ENCODE peak calls at places on chromosomes 7 and 10, in five cellular contexts. One of them, this sample, is unnamed.

GRCh38 chr7:112307506-112307905 is 101.0 kb downstream of the ZNF277 start:
- DNase-seq in mesothelial cell of epicardium: no peak
- DNase-seq in heart left ventricle: no peak
- DNase-seq in astrocyte of the cerebellum: no peak
- DNase-seq in BE2C: no peak
- DNase-seq in this sample: no peak

GRCh38 chr10:10845826-10846225 is 171.8 kb upstream of the CELF2 start:
- DNase-seq in astrocyte of the cerebellum: no peak
- DNase-seq in BE2C: no peak
- DNase-seq in mesothelial cell of epicardium: no peak
- DNase-seq in heart left ventricle: no peak
- DNase-seq in this sample: no peak

GRCh38 chr10:90862908-90863514 is 5.2 kb upstream of the HTR7 start:
- DNase-seq in astrocyte of the cerebellum: no peak
- DNase-seq in heart left ventricle: no peak
- DNase-seq in BE2C: peak; percentile 21
- DNase-seq in mesothelial cell of epicardium: no peak
- DNase-seq in this sample: no peak

GRCh38 chr7:142328551-142328950 is 70.7 kb upstream of the PRSS58 start:
- DNase-seq in mesothelial cell of epicardium: no peak
- DNase-seq in heart left ventricle: no peak
- DNase-seq in BE2C: no peak
- DNase-seq in astrocyte of the cerebellum: no peak
- DNase-seq in this sample: no peak

GRCh38 chr7:18547509-18548187 is 52.1 kb downstream of the HDAC9 start:
- DNase-seq in astrocyte of the cerebellum: no peak
- DNase-seq in heart left ventricle: no peak
- DNase-seq in BE2C: no peak
- DNase-seq in mesothelial cell of epicardium: no peak
- DNase-seq in this sample: no peak

GRCh38 chr10:110077436-110078120 is 69.8 kb downstream of the ADD3 start:
- DNase-seq in BE2C: no peak
- DNase-seq in heart left ventricle: no peak
- DNase-seq in astrocyte of the cerebellum: no peak
- DNase-seq in mesothelial cell of epicardium: no peak
- DNase-seq in this sample: no peak

GRCh38 chr7:150356265-150356897 is 12.2 kb upstream of the REPIN1 start:
- DNase-seq in heart left ventricle: no peak
- DNase-seq in astrocyte of the cerebellum: no peak
- DNase-seq in BE2C: no peak
- DNase-seq in mesothelial cell of epicardium: no peak
- DNase-seq in this sample: no peak

GRCh38 chr7:1967512-1968396 is 265.0 kb downstream of the MAD1L1 start:
- DNase-seq in mesothelial cell of epicardium: no peak
- DNase-seq in BE2C: peak; percentile 3
- DNase-seq in heart left ventricle: peak; percentile 19
- DNase-seq in astrocyte of the cerebellum: no peak
- DNase-seq in this sample: no peak

GRCh38 chr10:102631525-102632393 is 12.5 kb upstream of the TRIM8 start:
- DNase-seq in BE2C: no peak
- DNase-seq in mesothelial cell of epicardium: no peak
- DNase-seq in heart left ventricle: peak; percentile 20
- DNase-seq in astrocyte of the cerebellum: no peak
- DNase-seq in this sample: no peak

GRCh38 chr7:84231157-84231556 is 36.6 kb upstream of the SEMA3A start:
- DNase-seq in heart left ventricle: no peak
- DNase-seq in mesothelial cell of epicardium: no peak
- DNase-seq in astrocyte of the cerebellum: no peak
- DNase-seq in BE2C: no peak
- DNase-seq in this sample: no peak

GRCh38 chr10:91907033-91907594 is 2.2 kb downstream of the FGFBP3 start:
- DNase-seq in heart left ventricle: no peak
- DNase-seq in BE2C: no peak
- DNase-seq in astrocyte of the cerebellum: no peak
- DNase-seq in mesothelial cell of epicardium: no peak
- DNase-seq in this sample: no peak

GRCh38 chr10:644943-645334 is 44.5 kb downstream of the DIP2C start:
- DNase-seq in BE2C: no peak
- DNase-seq in heart left ventricle: no peak
- DNase-seq in mesothelial cell of epicardium: no peak
- DNase-seq in astrocyte of the cerebellum: no peak
- DNase-seq in this sample: no peak

GRCh38 chr10:33120700-33121099 is 162.7 kb upstream of the ITGB1 start:
- DNase-seq in BE2C: no peak
- DNase-seq in mesothelial cell of epicardium: no peak
- DNase-seq in heart left ventricle: no peak
- DNase-seq in astrocyte of the cerebellum: no peak
- DNase-seq in this sample: no peak

GRCh38 chr7:24836084-24836483 is 78.8 kb upstream of the GSDME start:
- DNase-seq in heart left ventricle: no peak
- DNase-seq in mesothelial cell of epicardium: no peak
- DNase-seq in BE2C: no peak
- DNase-seq in astrocyte of the cerebellum: no peak
- DNase-seq in this sample: no peak

GRCh38 chr10:106577266-106577665 is 587.2 kb downstream of the SORCS1 start:
- DNase-seq in heart left ventricle: no peak
- DNase-seq in astrocyte of the cerebellum: no peak
- DNase-seq in BE2C: no peak
- DNase-seq in mesothelial cell of epicardium: no peak
- DNase-seq in this sample: no peak

GRCh38 chr7:131203291-131203976 is 124.2 kb upstream of the MKLN1 start:
- DNase-seq in astrocyte of the cerebellum: no peak
- DNase-seq in heart left ventricle: peak; percentile 36
- DNase-seq in mesothelial cell of epicardium: no peak
- DNase-seq in BE2C: no peak
- DNase-seq in this sample: no peak

GRCh38 chr7:154676422-154677073 is 326.4 kb downstream of the PAXIP1 start:
- DNase-seq in BE2C: no peak
- DNase-seq in astrocyte of the cerebellum: no peak
- DNase-seq in mesothelial cell of epicardium: no peak
- DNase-seq in heart left ventricle: no peak
- DNase-seq in this sample: no peak

GRCh38 chr10:69318997-69319727 is 40.9 kb downstream of the HK1 start:
- DNase-seq in BE2C: peak; percentile 46
- DNase-seq in mesothelial cell of epicardium: peak; percentile 72
- DNase-seq in heart left ventricle: peak; percentile 88
- DNase-seq in astrocyte of the cerebellum: no peak
- DNase-seq in this sample: no peak

GRCh38 chr7:129615018-129615417 is 3.5 kb downstream of the NRF1 start:
- DNase-seq in astrocyte of the cerebellum: no peak
- DNase-seq in BE2C: no peak
- DNase-seq in mesothelial cell of epicardium: no peak
- DNase-seq in heart left ventricle: no peak
- DNase-seq in this sample: no peak

GRCh38 chr7:73978681-73979563 is 49.1 kb upstream of the ELN start:
- DNase-seq in astrocyte of the cerebellum: no peak
- DNase-seq in BE2C: peak; percentile 62
- DNase-seq in heart left ventricle: peak; percentile 48
- DNase-seq in mesothelial cell of epicardium: no peak
- DNase-seq in this sample: no peak

GRCh38 chr10:8158439-8159071 is 104.1 kb downstream of the GATA3 start:
- DNase-seq in astrocyte of the cerebellum: no peak
- DNase-seq in BE2C: peak; percentile 33
- DNase-seq in heart left ventricle: no peak
- DNase-seq in mesothelial cell of epicardium: no peak
- DNase-seq in this sample: no peak

GRCh38 chr10:14837003-14837755 is 658 bp downstream of the CDNF start:
- DNase-seq in BE2C: no peak
- DNase-seq in heart left ventricle: no peak
- DNase-seq in astrocyte of the cerebellum: peak; percentile 19
- DNase-seq in mesothelial cell of epicardium: no peak
- DNase-seq in this sample: no peak

GRCh38 chr7:40571796-40572195 is 437.0 kb downstream of the SUGCT start:
- DNase-seq in astrocyte of the cerebellum: peak; percentile 64
- DNase-seq in heart left ventricle: no peak
- DNase-seq in mesothelial cell of epicardium: no peak
- DNase-seq in BE2C: no peak
- DNase-seq in this sample: no peak

GRCh38 chr10:118522791-118523498 is 72.5 kb downstream of the PRLHR start:
- DNase-seq in astrocyte of the cerebellum: peak; percentile 38
- DNase-seq in BE2C: no peak
- DNase-seq in heart left ventricle: no peak
- DNase-seq in mesothelial cell of epicardium: no peak
- DNase-seq in this sample: no peak

GRCh38 chr10:97175586-97175985 is 10.2 kb downstream of the SLIT1 start:
- DNase-seq in BE2C: no peak
- DNase-seq in heart left ventricle: no peak
- DNase-seq in mesothelial cell of epicardium: no peak
- DNase-seq in astrocyte of the cerebellum: no peak
- DNase-seq in this sample: no peak

GRCh38 chr7:1897076-1897860 is 227.2 kb downstream of the ELFN1 start:
- DNase-seq in mesothelial cell of epicardium: no peak
- DNase-seq in BE2C: no peak
- DNase-seq in astrocyte of the cerebellum: peak; percentile 5
- DNase-seq in heart left ventricle: peak; percentile 21
- DNase-seq in this sample: no peak

DNA sequence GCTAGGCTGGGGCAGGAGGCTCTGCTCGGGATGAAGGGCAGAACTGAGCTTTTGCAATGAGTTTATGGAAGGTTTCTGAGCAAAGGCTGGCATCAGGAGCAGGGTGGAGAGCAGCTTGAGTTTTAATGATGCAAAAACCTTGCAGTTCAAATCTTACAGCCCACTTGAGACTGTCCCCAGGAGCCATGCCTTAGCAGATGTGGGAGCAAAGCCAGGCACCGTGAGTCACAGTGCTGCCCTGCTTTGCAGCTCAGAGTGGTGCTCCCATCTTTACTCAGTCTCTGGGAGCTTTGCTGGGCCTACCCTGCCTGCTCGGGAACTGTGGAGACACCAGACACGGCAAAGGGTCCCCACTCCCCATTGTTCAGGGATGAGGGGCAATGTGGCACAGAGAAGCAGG is 122.4 kb upstream of the NPS start:
- DNase-seq in astrocyte of the cerebellum: no peak
- DNase-seq in mesothelial cell of epicardium: no peak
- DNase-seq in BE2C: no peak
- DNase-seq in heart left ventricle: no peak
- DNase-seq in this sample: no peak
- TF ChIP-seq CTCF in astrocyte of the cerebellum: no peak
- TF ChIP-seq CTCF in mesothelial cell of epicardium: no peak
- TF ChIP-seq CTCF in BE2C: no peak
- TF ChIP-seq CTCF in heart left ventricle: no peak
- TF ChIP-seq CTCF in this sample: no peak

GRCh38 chr10:127577376-127577775 is 28.3 kb downstream of the NPS start:
- DNase-seq in BE2C: no peak
- DNase-seq in astrocyte of the cerebellum: no peak
- DNase-seq in heart left ventricle: no peak
- DNase-seq in mesothelial cell of epicardium: no peak
- DNase-seq in this sample: no peak
- TF ChIP-seq CTCF in BE2C: no peak
- TF ChIP-seq CTCF in astrocyte of the cerebellum: no peak
- TF ChIP-seq CTCF in heart left ventricle: peak; percentile 34
- TF ChIP-seq CTCF in mesothelial cell of epicardium: peak; percentile 11
- TF ChIP-seq CTCF in this sample: no peak

DNA sequence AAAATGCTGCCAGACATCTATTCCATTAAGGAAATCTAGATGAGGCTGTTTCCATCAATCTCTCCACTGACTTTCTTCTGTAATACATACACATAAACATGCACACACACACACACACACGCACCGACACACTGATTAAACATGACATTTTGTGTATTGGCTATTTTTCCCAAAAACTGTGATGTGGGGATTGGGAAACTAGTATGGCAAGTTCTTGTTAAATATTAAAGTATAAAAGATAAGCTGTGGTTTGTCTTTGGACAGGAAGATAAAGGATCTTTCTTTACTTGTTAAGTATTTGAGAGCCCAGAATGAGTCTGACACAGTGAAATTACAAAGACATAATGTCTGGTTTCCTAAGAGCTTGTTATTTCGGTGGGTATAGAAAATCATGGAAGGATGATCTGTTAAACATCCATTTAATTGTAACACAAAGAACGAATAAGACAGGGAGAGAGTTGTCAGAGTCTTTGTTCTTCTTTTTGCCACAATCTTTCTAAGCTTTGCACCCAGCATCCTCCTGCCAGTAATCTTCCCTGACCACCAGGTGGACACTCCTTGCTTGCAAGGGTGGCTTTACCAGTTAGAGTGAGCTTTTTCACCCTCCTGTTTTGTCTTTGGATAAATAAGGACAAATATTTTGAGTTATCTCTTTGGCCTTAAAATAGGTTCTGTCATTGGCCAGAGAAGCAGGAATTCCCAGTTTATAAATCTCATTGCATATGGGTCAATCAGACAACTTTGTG is 177.2 kb upstream of the TMEM72 start:
- DNase-seq in BE2C: no peak
- DNase-seq in astrocyte of the cerebellum: no peak
- DNase-seq in mesothelial cell of epicardium: no peak
- DNase-seq in heart left ventricle: no peak
- DNase-seq in this sample: no peak
- TF ChIP-seq CTCF in BE2C: no peak
- TF ChIP-seq CTCF in astrocyte of the cerebellum: peak; percentile 50
- TF ChIP-seq CTCF in mesothelial cell of epicardium: no peak
- TF ChIP-seq CTCF in heart left ventricle: no peak
- TF ChIP-seq CTCF in this sample: peak; percentile 53

DNA sequence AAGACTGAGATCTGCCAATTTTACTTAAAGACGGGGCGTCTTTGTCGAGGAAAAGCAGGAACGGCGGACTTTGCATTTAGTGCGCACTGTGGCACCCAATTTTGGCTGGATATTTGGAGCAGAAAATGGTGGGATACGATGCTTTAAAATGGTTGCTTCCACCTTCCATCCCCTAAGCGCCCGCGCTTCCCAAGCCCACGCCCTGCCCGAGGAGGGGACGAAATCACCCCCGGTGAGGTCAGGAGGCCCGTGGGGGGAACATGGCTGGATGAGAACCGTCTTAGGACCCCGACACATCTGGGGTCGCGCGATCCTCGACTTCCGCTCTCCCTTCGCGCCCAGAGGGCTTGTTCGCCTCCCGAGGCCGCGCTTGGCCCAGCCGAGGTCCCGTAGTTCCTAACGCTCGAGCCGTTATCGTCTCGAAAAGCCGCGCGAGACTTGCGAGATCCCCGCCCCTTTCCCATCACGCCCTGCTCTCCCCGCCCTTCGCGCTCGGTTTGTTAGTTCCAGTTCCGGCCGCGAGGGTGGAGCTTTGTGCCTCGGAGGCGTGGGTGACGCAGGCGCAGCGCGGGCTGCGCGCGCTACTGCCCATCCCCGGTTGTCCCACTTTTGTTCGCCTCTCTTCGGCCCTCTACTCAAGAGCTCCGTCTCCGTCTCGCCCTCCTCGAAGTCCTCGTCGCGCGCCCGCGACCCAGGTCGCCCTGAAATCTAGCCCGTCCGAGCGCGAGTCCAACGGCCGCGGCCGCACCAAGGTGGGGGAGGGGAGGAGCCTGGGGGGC is at the start of gene SRRT:
- DNase-seq in mesothelial cell of epicardium: peak; percentile 97
- DNase-seq in astrocyte of the cerebellum: peak; percentile 97
- DNase-seq in heart left ventricle: peak; percentile 99
- DNase-seq in BE2C: peak; percentile 99
- DNase-seq in this sample: peak; percentile 97
- TF ChIP-seq CTCF in mesothelial cell of epicardium: peak; percentile 62
- TF ChIP-seq CTCF in astrocyte of the cerebellum: peak; percentile 25
- TF ChIP-seq CTCF in heart left ventricle: no peak
- TF ChIP-seq CTCF in BE2C: peak; percentile 24
- TF ChIP-seq CTCF in this sample: peak; percentile 46